ENCODE peak calls at places on chromosomes 4 and X, in eight cellular contexts. G is T-helper 2 cell; I is activated naive CD8-positive, alpha-beta T cell treated with anti-CD3 and anti-CD28 coated beads, Interleukin-2, amount 50 U/mL, for 24 hours; O is stimulated activated CD8-positive, alpha-beta memory T cell treated with anti-CD3 and anti-CD28 coated beads, Interleukin-7, amount 100 ng/mL, for 1 hour; B is NCI-H2029 treated with DMSO at 0.1 percent for 48 hours; W is effector memory CD4-positive, alpha-beta T cell; N is effector CD4-positive, alpha-beta T cell; Q is transverse colon. H is an unnamed sample.

GRCh38 chr4:11765849-11766453 is 337.3 kb upstream of the HS3ST1 start:
- DNase-seq in G (no peak), I (peak), O (no peak), B (no peak), W (no peak), N (no peak), Q (peak), H (no peak)

GRCh38 chr4:126441173-126441810 is 1126.5 kb downstream of the FAT4 start:
- DNase-seq in G (no peak), I (no peak), O (no peak), B (no peak), W (no peak), N (no peak), Q (no peak), H (no peak)

GRCh38 chrX:78957049-78957767 is 12.0 kb downstream of the P2RY10 start:
- DNase-seq in G (no peak), I (no peak), O (no peak), B (no peak), W (no peak), N (no peak), Q (no peak), H (no peak)

GRCh38 chr4:26459054-26459755 is 31.1 kb downstream of the CCKAR start:
- DNase-seq in G (no peak), I (no peak), O (no peak), B (no peak), W (no peak), N (no peak), Q (no peak), H (no peak)

GRCh38 chr4:182338059-182338458 is 94.9 kb downstream of the TENM3 start:
- DNase-seq in G (no peak), I (no peak), O (no peak), B (no peak), W (no peak), N (no peak), Q (no peak), H (no peak)

GRCh38 chr4:163484906-163485305 is 9.6 kb upstream of the TMA16 start:
- DNase-seq in G (peak), I (peak), O (peak), B (no peak), W (no peak), N (peak), Q (peak), H (peak)

GRCh38 chrX:50067435-50068292 is 133.1 kb downstream of the AKAP4 start:
- DNase-seq in G (no peak), I (no peak), O (no peak), B (peak), W (no peak), N (no peak), Q (peak), H (no peak)

GRCh38 chr4:97496298-97496873 is 646.9 kb downstream of the STPG2 start:
- DNase-seq in G (no peak), I (no peak), O (no peak), B (no peak), W (no peak), N (no peak), Q (no peak), H (no peak)

GRCh38 chr4:173485164-173485563 is 44.9 kb downstream of the HAND2 start:
- DNase-seq in G (no peak), I (no peak), O (no peak), B (no peak), W (no peak), N (no peak), Q (no peak), H (no peak)

GRCh38 chr4:25977397-25978170 is 63.6 kb downstream of the SMIM20 start:
- DNase-seq in G (no peak), I (no peak), O (no peak), B (no peak), W (no peak), N (no peak), Q (no peak), H (no peak)

GRCh38 chrX:154827194-154827593 is 7.3 kb downstream of the SMIM9 start:
- DNase-seq in G (no peak), I (no peak), O (no peak), B (no peak), W (no peak), N (no peak), Q (no peak), H (no peak)

GRCh38 chr4:113278324-113278934 is 229.0 kb downstream of the ANK2 start:
- DNase-seq in G (peak), I (peak), O (no peak), B (peak), W (no peak), N (peak), Q (peak), H (peak)

GRCh38 chr4:154132406-154132805 is 343.5 kb upstream of the SFRP2 start:
- DNase-seq in G (no peak), I (no peak), O (no peak), B (no peak), W (no peak), N (no peak), Q (no peak), H (no peak)

GRCh38 chr4:183342541-183343533 is 20.6 kb upstream of the CLDN24 start:
- DNase-seq in G (no peak), I (peak), O (no peak), B (no peak), W (no peak), N (no peak), Q (no peak), H (peak)

GRCh38 chr4:57110635-57111546 is 706 bp upstream of the IGFBP7 start:
- DNase-seq in G (no peak), I (peak), O (no peak), B (peak), W (no peak), N (no peak), Q (peak), H (peak)

H was measured in stomach.